ENCODE peak calls at places on chromosomes 5 and 9, in six cellular contexts. V is GM12891, R is HepG2, K is K562, U is H1, C is GM12878. D is an unnamed sample.

GRCh38 chr9:90259302-90260246 is 383.1 kb downstream of the DIRAS2 start:
- DNase-seq in V (no peak), R (no peak), K (no peak), U (no peak), C (no peak), D (no peak)

GRCh38 chr5:132500244-132500930 is 9.8 kb upstream of the IRF1 start:
- DNase-seq in V (no peak), R (no peak), K (no peak), U (no peak), C (no peak), D (no peak)

GRCh38 chr5:80175337-80175736 is 80.5 kb downstream of the SERINC5 start:
- DNase-seq in V (no peak), R (no peak), K (no peak), U (no peak), C (no peak), D (no peak)

GRCh38 chr5:126438267-126438666 is 15.1 kb downstream of the GRAMD2B start:
- DNase-seq in V (no peak), R (no peak), K (no peak), U (no peak), C (no peak), D (no peak)

GRCh38 chr5:129904102-129904666 is at the start of gene CHSY3:
- DNase-seq in V (peak), R (peak), K (peak), U (peak), C (no peak), D (peak)

GRCh38 chr9:133589454-133590227 is 19.5 kb downstream of the FAM163B start:
- DNase-seq in V (no peak), R (no peak), K (peak), U (peak), C (no peak), D (no peak)

GRCh38 chr5:33764786-33765185 is 127.0 kb downstream of the ADAMTS12 start:
- DNase-seq in V (no peak), R (no peak), K (no peak), U (no peak), C (no peak), D (no peak)

GRCh38 chr9:35364817-35365585 is 124.9 kb upstream of the RUSC2 start:
- DNase-seq in V (no peak), R (no peak), K (no peak), U (no peak), C (no peak), D (no peak)

GRCh38 chr5:172380992-172381643 is 73.2 kb downstream of the SH3PXD2B start:
- DNase-seq in V (no peak), R (no peak), K (no peak), U (no peak), C (no peak), D (no peak)

GRCh38 chr9:127562841-127563523 is 49.1 kb upstream of the STXBP1 start:
- DNase-seq in V (no peak), R (no peak), K (no peak), U (no peak), C (no peak), D (no peak)

GRCh38 chr5:169847519-169847918 is 132.8 kb downstream of the INSYN2B start:
- DNase-seq in V (no peak), R (no peak), K (no peak), U (no peak), C (no peak), D (no peak)

GRCh38 chr5:97544279-97545077 is 361.4 kb upstream of the RIOK2 start:
- DNase-seq in V (no peak), R (no peak), K (no peak), U (no peak), C (no peak), D (no peak)

GRCh38 chr5:143592648-143593047 is 189.2 kb upstream of the NR3C1 start:
- DNase-seq in V (no peak), R (no peak), K (no peak), U (no peak), C (no peak), D (no peak)

GRCh38 chr5:59673438-59674058 is 220.0 kb downstream of the PDE4D start:
- DNase-seq in V (no peak), R (peak), K (peak), U (no peak), C (no peak), D (no peak)

GRCh38 chr9:2157277-2158105 is 142.3 kb downstream of the SMARCA2 start:
- DNase-seq in V (no peak), R (no peak), K (no peak), U (no peak), C (no peak), D (peak)
- TF ChIP-seq POLR2AphosphoS5 in V (no peak), R (no peak), K (no peak), U (no peak), C (peak), D (no peak)

GRCh38 chr5:123512631-123513461 is 869 bp downstream of the CSNK1G3 start:
- DNase-seq in V (peak), R (peak), K (peak), U (no peak), C (no peak), D (no peak)

GRCh38 chr5:123508441-123508840 is 3.5 kb upstream of the CSNK1G3 start:
- DNase-seq in V (no peak), R (no peak), K (no peak), U (no peak), C (no peak), D (no peak)

GRCh38 chr5:123514615-123515355 is 2.8 kb downstream of the CSNK1G3 start:
- DNase-seq in V (no peak), R (peak), K (no peak), U (no peak), C (no peak), D (no peak)

GRCh38 chr5:123511290-123511647 is 708 bp upstream of the CSNK1G3 start:
- DNase-seq in V (no peak), R (peak), K (no peak), U (no peak), C (no peak), D (no peak)

DNA sequence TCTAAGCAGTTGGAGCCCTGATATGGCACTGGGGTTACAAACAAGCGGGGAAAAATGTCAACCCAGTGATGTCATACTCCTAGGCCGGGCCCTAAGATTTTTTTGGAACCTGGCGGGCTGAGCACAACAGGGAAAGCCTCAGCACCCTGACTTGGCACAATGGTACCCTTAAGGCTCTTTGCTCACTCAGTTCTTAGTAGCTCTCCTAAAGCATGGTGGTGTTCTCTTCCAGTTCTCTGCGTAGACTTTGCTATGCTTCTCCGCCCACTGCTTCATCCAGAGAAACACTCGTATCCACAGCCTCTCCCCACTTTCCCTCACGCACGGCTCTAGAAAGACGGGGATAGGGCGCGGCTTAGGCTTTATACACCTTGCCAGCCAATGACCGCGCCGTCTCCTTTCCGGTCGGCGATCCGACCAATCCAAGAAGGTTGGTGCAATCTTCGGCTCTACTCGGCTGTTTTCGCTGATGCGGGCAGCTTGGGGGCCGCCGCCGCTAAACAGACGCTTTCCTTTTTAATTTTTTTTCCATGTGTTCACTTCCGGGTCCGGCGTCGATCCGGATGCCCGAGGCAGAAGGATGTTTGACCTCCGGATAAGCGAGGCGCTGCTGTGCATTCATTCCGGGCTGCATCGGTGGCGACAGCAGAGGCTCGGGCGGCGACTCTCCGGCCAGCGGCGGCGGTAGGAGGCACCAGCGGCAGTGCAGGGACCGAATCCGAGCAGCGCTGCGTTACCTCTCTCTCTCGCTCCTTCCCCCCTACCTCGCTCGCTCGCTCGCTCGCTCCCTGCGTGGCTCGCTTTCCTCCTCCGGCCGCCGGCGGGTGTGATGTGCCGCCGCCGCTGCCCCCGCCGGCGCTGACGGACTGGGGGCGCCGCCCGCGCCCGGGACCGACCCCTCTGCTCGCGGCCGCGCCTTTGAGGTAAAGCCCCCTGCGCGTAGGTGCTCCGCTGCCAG is at the start of gene CSNK1G3:
- DNase-seq in V (peak), R (peak), K (peak), U (peak), C (peak), D (peak)
- TF ChIP-seq POLR2A in V (peak), R (peak), K (peak), U (peak), C (peak), D (peak)

GRCh38 chr5:175741556-175741955 is 83.7 kb downstream of the HRH2 start:
- DNase-seq in V (no peak), R (no peak), K (no peak), U (no peak), C (no peak), D (no peak)
- TF ChIP-seq TAF1 in V (no peak), R (no peak), K (no peak), U (no peak), C (no peak), D (no peak)

GRCh38 chr5:134396274-134396673 is 15.4 kb downstream of the CDKN2AIPNL start:
- DNase-seq in V (no peak), R (no peak), K (no peak), U (no peak), C (no peak), D (no peak)
- TF ChIP-seq POLR2AphosphoS5 in V (no peak), R (no peak), K (no peak), U (no peak), C (no peak), D (no peak)

DNA sequence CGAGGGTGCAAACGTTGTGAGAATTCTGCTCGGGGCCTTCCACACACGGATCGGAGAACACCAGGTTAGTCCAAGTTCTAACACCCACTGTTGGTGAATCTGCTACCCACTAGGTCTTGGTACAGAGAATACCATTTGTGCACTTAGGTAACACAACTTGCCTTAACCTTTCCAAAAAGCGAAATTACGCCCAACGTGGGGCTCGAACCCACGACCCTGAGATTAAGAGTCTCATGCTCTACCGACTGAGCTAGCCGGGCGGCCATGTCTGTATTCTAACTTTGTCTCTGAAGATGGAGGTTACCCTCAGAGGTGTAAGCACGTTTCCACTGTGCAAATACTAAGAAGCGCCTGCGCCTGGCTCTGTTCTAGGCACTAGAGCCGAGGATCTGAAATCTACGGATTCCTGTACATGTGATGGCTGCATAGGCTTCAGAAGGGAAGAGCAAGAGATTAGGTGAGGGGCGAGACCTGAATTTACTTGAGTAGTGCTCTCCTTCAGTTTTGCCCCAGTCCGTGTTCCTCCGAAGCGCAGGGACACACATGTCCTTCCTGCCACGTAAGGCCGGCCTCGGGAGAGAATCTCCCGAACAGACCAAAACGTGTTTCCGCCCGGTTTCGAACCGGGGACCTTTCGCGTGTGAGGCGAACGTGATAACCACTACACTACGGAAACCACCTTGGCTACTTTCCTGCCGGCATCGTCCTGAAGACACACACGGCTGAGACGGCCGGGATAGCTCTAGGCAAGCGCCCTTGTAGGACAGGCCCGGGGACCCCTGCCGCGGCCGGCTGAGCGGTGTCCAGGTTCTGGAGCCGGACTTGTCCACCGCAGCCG is 1.1 kb upstream of the TRIM41 start:
- DNase-seq in V (no peak), R (peak), K (no peak), U (peak), C (peak), D (no peak)
- TF ChIP-seq POLR2A in V (no peak), R (no peak), K (peak), U (no peak), C (peak), D (no peak)